ENCODE peak calls at places on chromosomes 3 and 15, in nine cellular contexts. W is T-cell, C is HT1080, N is neuronal stem cell, H is ELR, L is GDM1, G is hypothalamus, B is SK-N-MC, A is esophagus muscularis mucosa. O is an unnamed sample.

GRCh38 chr15:23687143-23687470 is at the start of gene NDN:
- DNase-seq in H (no peak), L (no peak), W (no peak), N (peak; percentile 57), C (no peak), G (peak; percentile 34), A (no peak), B (no peak), O (peak; percentile 83)

GRCh38 chr3:5057857-5058324 is 64.2 kb upstream of the ARL8B start:
- DNase-seq in H (peak; percentile 82), L (peak; percentile 69), C (peak; percentile 74), W (peak; percentile 65), B (peak; percentile 14), A (no peak), G (no peak), N (peak; percentile 33), O (peak; percentile 87)

GRCh38 chr3:148847351-148847750 is 17.7 kb upstream of the CPA3 start:
- DNase-seq in L (no peak), N (no peak), H (peak; percentile 24), B (no peak), C (peak; percentile 26), A (no peak), G (no peak), W (no peak), O (no peak)

GRCh38 chr3:133887075-133887950 is 8.4 kb downstream of the RAB6B start:
- DNase-seq in N (no peak), H (no peak), A (peak; percentile 79), L (no peak), W (no peak), B (no peak), C (no peak), G (no peak), O (no peak)

GRCh38 chr3:54572197-54572895 is 355.5 kb downstream of the LRTM1 start:
- DNase-seq in W (no peak), H (peak; percentile 1), L (no peak), C (no peak), A (peak; percentile 17), N (no peak), G (no peak), B (no peak), O (no peak)

GRCh38 chr3:172201990-172202318 is 162.6 kb downstream of the FNDC3B start:
- DNase-seq in W (no peak), N (no peak), A (no peak), B (peak; percentile 73), G (no peak), C (no peak), L (no peak), H (peak; percentile 40), O (no peak)

GRCh38 chr15:40929730-40930429 is 740 bp downstream of the DLL4 start:
- DNase-seq in L (no peak), N (no peak), W (no peak), C (no peak), B (no peak), G (no peak), H (peak; percentile 68), A (no peak), O (peak; percentile 47)

GRCh38 chr3:141647562-141647915 is 90.6 kb upstream of the RNF7 start:
- DNase-seq in G (no peak), B (no peak), A (no peak), H (no peak), W (no peak), L (no peak), C (no peak), N (no peak), O (no peak)

GRCh38 chr3:149559989-149560388 is 85.5 kb downstream of the TM4SF4 start:
- DNase-seq in A (no peak), C (no peak), L (no peak), W (no peak), N (no peak), B (peak; percentile 68), G (no peak), H (no peak), O (no peak)

GRCh38 chr15:57010724-57011123 is 92.3 kb downstream of the TCF12 start:
- DNase-seq in N (no peak), G (no peak), L (no peak), H (no peak), A (no peak), W (no peak), C (no peak), B (no peak), O (no peak)

GRCh38 chr3:38552364-38552763 is 56.2 kb downstream of the EXOG start:
- DNase-seq in G (no peak), L (no peak), B (no peak), C (no peak), W (no peak), H (no peak), A (no peak), N (no peak), O (no peak)

GRCh38 chr3:27533718-27534578 is 49.8 kb upstream of the SLC4A7 start:
- DNase-seq in B (no peak), W (no peak), N (no peak), A (peak; percentile 94), L (no peak), C (peak; percentile 100), G (no peak), H (peak; percentile 99), O (no peak)

GRCh38 chr15:58534556-58534955 is 102.8 kb downstream of the LIPC start:
- DNase-seq in N (no peak), C (no peak), A (no peak), B (no peak), H (no peak), G (no peak), L (no peak), W (no peak), O (no peak)

GRCh38 chr3:69983546-69984265 is 15.8 kb upstream of the SAMMSON start:
- DNase-seq in N (no peak), L (no peak), A (no peak), G (no peak), H (no peak), B (no peak), W (no peak), C (no peak), O (no peak)

GRCh38 chr3:58487140-58487886 is 4.6 kb upstream of the KCTD6 start:
- DNase-seq in G (no peak), B (no peak), C (peak; percentile 67), N (no peak), W (no peak), H (peak; percentile 87), A (no peak), L (no peak), O (no peak)

GRCh38 chr3:161372321-161373260 is 1.3 kb upstream of the SPTSSB start:
- DNase-seq in W (no peak), N (peak; percentile 35), H (peak; percentile 22), A (no peak), C (peak; percentile 7), G (peak; percentile 52), L (no peak), B (no peak), O (peak; percentile 15)

GRCh38 chr3:153209596-153209995 is 47.6 kb downstream of the RAP2B start:
- DNase-seq in W (no peak), C (peak; percentile 97), H (peak; percentile 97), N (no peak), A (no peak), L (no peak), G (no peak), B (no peak), O (no peak)

GRCh38 chr3:148319161-148319915 is 378.4 kb upstream of the AGTR1 start:
- DNase-seq in L (no peak), B (no peak), N (no peak), A (no peak), W (no peak), G (no peak), H (peak; percentile 90), C (peak; percentile 83), O (no peak)

GRCh38 chr15:45114076-45114750 is at the start of the genes DUOX2 and DUOXA2:
- DNase-seq in G (no peak), N (no peak), L (no peak), C (no peak), H (no peak), B (no peak), A (no peak), W (no peak), O (no peak)